ENCODE peak calls at places on chromosomes 5 and 9, in six cellular contexts. X is neuronal stem cell, Y is H9, I is trophoblast cell, W is H1, J is mesenchymal stem cell. L is an unnamed sample.

GRCh38 chr5:105033642-105034217 is 1471.1 kb upstream of the NUDT12 start:
- DNase-seq in X (no peak), Y (no peak), I (no peak), W (no peak), J (no peak), L (no peak)

GRCh38 chr9:5876711-5877110 is 14.0 kb upstream of the MLANA start:
- DNase-seq in X (no peak), Y (peak), I (no peak), W (peak), J (no peak), L (no peak)

GRCh38 chr5:78647838-78648358 is 674 bp downstream of the LHFPL2 start:
- DNase-seq in X (no peak), Y (peak), I (peak), W (no peak), J (peak), L (peak)

GRCh38 chr5:76617675-76618074 is 5.5 kb downstream of the F2RL2 start:
- DNase-seq in X (no peak), Y (no peak), I (peak), W (no peak), J (peak), L (peak)

GRCh38 chr5:136192526-136193395 is at the start of gene SMIM32:
- DNase-seq in X (peak), Y (peak), I (no peak), W (peak), J (peak), L (no peak)

GRCh38 chr5:60916646-60917045 is 28.2 kb downstream of the ERCC8 start:
- DNase-seq in X (no peak), Y (no peak), I (no peak), W (no peak), J (no peak), L (peak)

GRCh38 chr5:158943057-158943456 is 156.7 kb downstream of the EBF1 start:
- DNase-seq in X (no peak), Y (no peak), I (no peak), W (no peak), J (peak), L (peak)

GRCh38 chr9:123355761-123356520 is at the start of gene CRB2:
- DNase-seq in X (peak), Y (peak), I (no peak), W (peak), J (peak), L (no peak)

GRCh38 chr9:17824191-17824926 is 245.5 kb downstream of the SH3GL2 start:
- DNase-seq in X (peak), Y (no peak), I (no peak), W (no peak), J (no peak), L (peak)

GRCh38 chr5:62143268-62144229 is 162.5 kb upstream of the KIF2A start:
- DNase-seq in X (peak), Y (no peak), I (peak), W (no peak), J (peak), L (peak)
- H4K91ac ChIP-seq in X (no peak), Y (no peak), I (no peak), W (no peak), J (no peak), L (no peak)

GRCh38 chr5:11324521-11325289 is 563.7 kb upstream of the DAP start:
- DNase-seq in X (no peak), Y (no peak), I (no peak), W (no peak), J (peak), L (no peak)

GRCh38 chr5:11319851-11320580 is 559.0 kb upstream of the DAP start:
- DNase-seq in X (no peak), Y (no peak), I (peak), W (no peak), J (peak), L (peak)

DNA sequence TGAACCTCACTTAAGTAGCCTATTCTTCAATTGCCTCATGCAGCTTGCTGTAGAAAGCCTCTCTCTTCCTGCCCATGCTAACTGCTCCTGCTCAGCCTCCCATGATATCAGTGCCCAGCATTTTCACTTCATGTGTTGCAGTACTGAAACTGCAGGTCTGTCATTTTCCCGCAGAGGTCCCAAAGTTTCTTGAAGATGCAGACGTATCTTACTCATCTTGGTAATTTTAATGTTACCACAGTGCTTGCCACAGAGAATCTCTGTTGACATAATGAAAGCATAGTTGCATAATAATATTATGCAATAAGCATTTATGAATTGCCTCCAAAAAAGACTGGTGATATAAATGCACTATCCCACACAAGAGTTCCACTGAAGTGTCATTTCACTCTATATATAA is 561.1 kb upstream of the DAP start:
- DNase-seq in X (no peak), Y (no peak), I (no peak), W (no peak), J (peak), L (no peak)
- H4K91ac ChIP-seq in X (no peak), Y (no peak), I (no peak), W (no peak), J (no peak), L (no peak)

GRCh38 chr9:82651474-82651873 is 411.5 kb downstream of the RASEF start:
- DNase-seq in X (no peak), Y (peak), I (no peak), W (no peak), J (no peak), L (no peak)

GRCh38 chr9:82645591-82645990 is 417.4 kb downstream of the RASEF start:
- DNase-seq in X (no peak), Y (no peak), I (no peak), W (no peak), J (peak), L (no peak)

GRCh38 chr9:82650368-82650767 is 412.6 kb downstream of the RASEF start:
- DNase-seq in X (no peak), Y (no peak), I (no peak), W (no peak), J (no peak), L (no peak)
- H4K91ac ChIP-seq in X (no peak), Y (no peak), I (no peak), W (no peak), J (no peak), L (no peak)

GRCh38 chr9:90261698-90262097 is 380.9 kb downstream of the DIRAS2 start:
- DNase-seq in X (no peak), Y (no peak), I (no peak), W (no peak), J (no peak), L (no peak)

GRCh38 chr9:90256345-90256744 is 386.3 kb downstream of the DIRAS2 start:
- DNase-seq in X (no peak), Y (no peak), I (no peak), W (no peak), J (peak), L (no peak)

DNA sequence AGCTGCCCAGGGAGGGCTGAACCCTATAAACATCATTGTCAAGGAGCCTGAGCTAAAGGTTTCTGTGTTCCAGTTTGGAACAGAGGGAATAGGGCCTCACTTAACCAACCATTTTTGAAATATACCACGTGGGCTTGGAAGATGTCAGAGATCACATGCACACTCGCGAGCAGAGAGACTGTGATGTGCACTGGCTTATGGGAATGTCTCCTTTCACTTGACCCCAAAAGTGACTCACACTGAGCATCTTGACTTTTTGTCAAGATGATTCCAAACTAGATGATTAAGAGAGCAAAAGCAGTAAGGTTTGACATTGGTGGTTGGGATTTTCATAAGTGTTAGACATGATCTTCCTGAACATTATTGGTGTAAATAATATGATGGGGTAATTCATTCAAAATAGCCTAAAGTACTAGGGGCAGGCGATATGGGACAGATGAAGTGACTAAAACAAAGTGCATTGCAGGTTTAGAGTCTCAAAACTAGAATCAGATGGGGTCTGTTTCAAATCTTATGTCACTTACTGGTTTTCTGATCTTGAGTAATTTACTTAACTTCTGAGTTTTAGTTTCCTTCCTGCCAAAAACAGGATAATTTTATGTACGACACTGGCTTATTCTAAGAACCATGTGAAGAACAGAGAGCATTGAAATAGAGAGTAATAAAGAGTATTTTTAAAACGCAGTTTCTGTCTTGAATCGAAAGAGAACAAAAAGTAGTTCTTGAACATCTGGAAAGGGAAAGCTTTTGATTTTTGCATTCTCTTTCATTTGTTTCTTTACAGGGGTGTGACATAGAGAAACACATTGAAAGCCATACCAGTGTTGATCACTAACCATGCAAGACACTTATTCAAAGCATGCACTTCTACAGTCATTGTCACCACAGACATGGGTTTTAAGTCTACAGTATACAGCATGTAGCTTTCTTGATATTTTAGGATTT is 383.1 kb downstream of the DIRAS2 start:
- DNase-seq in X (no peak), Y (no peak), I (no peak), W (no peak), J (peak), L (no peak)
- H4K91ac ChIP-seq in X (no peak), Y (no peak), I (no peak), W (no peak), J (no peak), L (no peak)

GRCh38 chr5:54869691-54870090 is 115.7 kb downstream of the ESM1 start:
- DNase-seq in X (no peak), Y (no peak), I (no peak), W (no peak), J (no peak), L (peak)

GRCh38 chr5:54870251-54870650 is 115.1 kb downstream of the ESM1 start:
- DNase-seq in X (no peak), Y (no peak), I (no peak), W (no peak), J (no peak), L (no peak)

GRCh38 chr5:54867310-54867944 is 118.0 kb downstream of the ESM1 start:
- DNase-seq in X (peak), Y (no peak), I (no peak), W (no peak), J (peak), L (peak)

GRCh38 chr5:54872810-54873209 is 112.6 kb downstream of the ESM1 start:
- DNase-seq in X (no peak), Y (no peak), I (no peak), W (no peak), J (no peak), L (no peak)

GRCh38 chr5:54868511-54869483 is 116.6 kb downstream of the ESM1 start:
- DNase-seq in X (no peak), Y (no peak), I (no peak), W (no peak), J (no peak), L (no peak)
- H4K91ac ChIP-seq in X (no peak), Y (no peak), I (no peak), W (no peak), J (no peak), L (no peak)

DNA sequence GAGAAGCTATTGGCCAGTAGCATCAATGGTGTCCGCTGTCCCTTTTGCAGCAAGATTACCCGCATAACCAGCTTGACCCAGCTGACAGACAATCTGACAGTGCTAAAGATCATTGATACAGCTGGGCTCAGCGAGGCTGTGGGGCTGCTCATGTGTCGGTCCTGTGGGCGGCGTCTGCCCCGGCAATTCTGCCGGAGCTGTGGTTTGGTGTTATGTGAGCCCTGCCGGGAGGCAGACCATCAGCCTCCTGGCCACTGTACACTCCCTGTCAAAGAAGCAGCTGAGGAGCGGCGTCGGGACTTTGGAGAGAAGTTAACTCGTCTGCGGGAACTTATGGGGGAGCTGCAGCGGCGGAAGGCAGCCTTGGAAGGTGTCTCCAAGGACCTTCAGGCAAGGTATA is 10.8 kb downstream of the TRIM32 start:
- DNase-seq in X (no peak), Y (no peak), I (no peak), W (no peak), J (no peak), L (no peak)
- H4K91ac ChIP-seq in X (no peak), Y (no peak), I (no peak), W (no peak), J (no peak), L (peak)

GRCh38 chr9:127832248-127832647 is 22.2 kb downstream of the ENG start:
- DNase-seq in X (no peak), Y (no peak), I (no peak), W (no peak), J (no peak), L (no peak)
- H4K91ac ChIP-seq in X (no peak), Y (no peak), I (no peak), W (no peak), J (no peak), L (no peak)

DNA sequence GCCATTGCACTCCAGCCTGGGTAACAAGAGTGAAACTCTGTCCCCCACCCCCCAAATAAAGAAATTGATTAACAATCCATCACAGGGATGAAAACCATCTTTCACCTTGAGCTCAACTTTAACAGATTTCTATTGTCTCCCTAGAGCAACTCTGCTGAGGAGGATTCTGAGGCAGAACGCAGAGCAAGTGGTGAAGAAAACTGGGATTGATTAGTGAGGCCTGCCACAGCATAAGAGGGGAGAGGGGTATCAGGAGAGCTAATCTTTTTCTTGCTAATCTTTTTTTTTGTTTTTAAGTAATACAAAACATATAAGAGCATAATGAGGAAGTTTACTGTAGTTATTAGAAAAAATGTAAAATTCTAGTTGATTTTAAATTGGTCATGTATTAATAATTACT is 8.9 kb downstream of the TXNDC8 start:
- DNase-seq in X (no peak), Y (no peak), I (no peak), W (no peak), J (no peak), L (no peak)
- H4K91ac ChIP-seq in X (no peak), Y (no peak), I (no peak), W (no peak), J (no peak), L (no peak)

GRCh38 chr9:76658510-76659231 is 105.6 kb upstream of the PCA3 start:
- DNase-seq in X (no peak), Y (no peak), I (no peak), W (no peak), J (peak), L (peak)

GRCh38 chr9:76665458-76665857 is 98.8 kb upstream of the PCA3 start:
- DNase-seq in X (no peak), Y (no peak), I (no peak), W (no peak), J (no peak), L (no peak)

GRCh38 chr9:76667521-76667957 is 96.7 kb upstream of the PCA3 start:
- DNase-seq in X (no peak), Y (no peak), I (no peak), W (no peak), J (peak), L (peak)

GRCh38 chr9:76664120-76664519 is 100.1 kb upstream of the PCA3 start:
- DNase-seq in X (no peak), Y (no peak), I (no peak), W (no peak), J (no peak), L (no peak)

DNA sequence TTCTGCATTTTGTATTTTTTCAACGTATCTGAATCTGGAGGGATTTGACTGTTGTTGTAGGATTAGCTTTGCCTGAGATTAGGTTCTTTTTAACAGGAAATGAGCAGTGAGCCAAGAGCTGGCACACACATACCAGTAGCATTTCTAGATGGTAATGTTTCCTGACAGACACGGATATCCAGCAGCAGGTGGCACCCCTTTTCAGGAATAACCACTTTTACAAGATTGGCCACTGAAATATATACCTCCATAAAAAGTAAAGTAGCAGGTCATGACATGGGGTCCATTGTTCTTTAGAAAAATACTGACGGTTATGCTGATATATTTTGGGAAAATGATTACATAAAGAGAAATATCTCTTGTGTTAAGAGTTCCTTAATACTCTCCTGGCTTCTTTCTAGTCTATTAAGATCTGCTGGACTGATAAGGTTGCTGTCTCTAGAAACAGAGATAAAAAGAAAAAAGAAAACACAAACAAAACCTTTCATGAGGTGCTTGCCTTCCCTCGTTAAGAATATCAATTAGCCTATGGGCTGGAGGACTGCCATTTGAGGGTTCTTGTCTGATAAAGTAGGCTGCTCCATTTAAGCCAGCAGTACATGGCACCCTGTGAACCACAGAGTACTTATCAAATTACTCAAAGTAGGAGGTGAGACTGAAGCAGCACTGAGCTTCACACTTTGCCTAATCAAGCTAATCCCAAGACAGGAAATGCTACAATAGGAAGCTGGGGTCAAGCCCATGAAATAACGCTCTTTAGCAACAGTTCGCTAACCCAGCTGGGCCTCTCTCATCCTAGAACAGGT is 101.6 kb upstream of the PCA3 start:
- DNase-seq in X (no peak), Y (no peak), I (no peak), W (no peak), J (no peak), L (no peak)
- H4K91ac ChIP-seq in X (no peak), Y (no peak), I (no peak), W (no peak), J (no peak), L (no peak)